ENCODE peak calls at places on chromosomes 16 and 17, in seven cellular contexts. T, K, N, X, G, V and A are unnamed samples.

GRCh38 chr16:27426423-27427408 is 24.7 kb downstream of the IL21R start:
- DNase-seq in T (peak), K (peak), N (peak), X (peak), G (peak), V (peak), A (peak)

GRCh38 chr17:73901661-73902415 is 257.6 kb upstream of the SDK2 start:
- DNase-seq in T (no peak), K (no peak), N (peak), X (no peak), G (no peak), V (no peak), A (no peak)

GRCh38 chr16:9345889-9346288 is 254.4 kb downstream of the HAPSTR1 start:
- DNase-seq in T (no peak), K (no peak), N (no peak), X (no peak), G (no peak), V (no peak), A (no peak)

GRCh38 chr17:35898283-35899070 is 18.3 kb upstream of the CCL5 start:
- DNase-seq in T (no peak), K (no peak), N (no peak), X (no peak), G (no peak), V (peak), A (no peak)

GRCh38 chr16:53018834-53019416 is 33.8 kb downstream of the CHD9NB start:
- DNase-seq in T (no peak), K (no peak), N (no peak), X (no peak), G (no peak), V (no peak), A (no peak)

GRCh38 chr17:38868095-38868967 is 1.5 kb upstream of the LASP1 start:
- DNase-seq in T (peak), K (no peak), N (peak), X (peak), G (peak), V (peak), A (no peak)

GRCh38 chr16:51818342-51818944 is 667.4 kb upstream of the SALL1 start:
- DNase-seq in T (peak), K (no peak), N (no peak), X (peak), G (peak), V (peak), A (no peak)

GRCh38 chr17:20981046-20981920 is 61.5 kb downstream of the USP22 start:
- DNase-seq in T (no peak), K (no peak), N (no peak), X (no peak), G (no peak), V (no peak), A (no peak)

GRCh38 chr17:61221597-61222471 is 177.8 kb upstream of the TBX2 start:
- DNase-seq in T (peak), K (no peak), N (no peak), X (no peak), G (no peak), V (no peak), A (no peak)

GRCh38 chr16:82782715-82783251 is 156.0 kb downstream of the CDH13 start:
- DNase-seq in T (no peak), K (no peak), N (no peak), X (no peak), G (no peak), V (no peak), A (no peak)

GRCh38 chr16:65767125-65767524 is 599.4 kb upstream of the CDH5 start:
- DNase-seq in T (no peak), K (no peak), N (no peak), X (no peak), G (no peak), V (no peak), A (no peak)

GRCh38 chr17:4142107-4142900 is 526 bp downstream of the ZZEF1 start:
- DNase-seq in T (peak), K (peak), N (peak), X (peak), G (peak), V (peak), A (peak)

GRCh38 chr17:63702223-63702577 is 2.3 kb upstream of the LIMD2 start:
- DNase-seq in T (no peak), K (peak), N (no peak), X (no peak), G (no peak), V (no peak), A (no peak)

GRCh38 chr17:31907342-31907975 is 6.0 kb upstream of the UTP6 start:
- DNase-seq in T (no peak), K (no peak), N (peak), X (peak), G (peak), V (no peak), A (no peak)